ENCODE peak calls at places on chromosomes 6 and 20, in five cellular contexts. One of them, this sample, is unnamed.

GRCh38 chr20:35954907-35955251 is 577 bp upstream of the SCAND1 start:
- DNase-seq in left ventricle myocardium inferior: no peak
- DNase-seq in right cardiac atrium: no peak
- DNase-seq in NCI-H1436: no peak
- DNase-seq in fibroblast of the aortic adventitia: peak
- DNase-seq in this sample: peak

GRCh38 chr6:166402582-166403277 is 20.0 kb upstream of the MPC1 start:
- DNase-seq in left ventricle myocardium inferior: no peak
- DNase-seq in right cardiac atrium: no peak
- DNase-seq in NCI-H1436: no peak
- DNase-seq in fibroblast of the aortic adventitia: peak
- DNase-seq in this sample: no peak

GRCh38 chr6:111482236-111482958 is 621 bp downstream of the REV3L start:
- DNase-seq in left ventricle myocardium inferior: peak
- DNase-seq in right cardiac atrium: peak
- DNase-seq in NCI-H1436: peak
- DNase-seq in fibroblast of the aortic adventitia: peak
- DNase-seq in this sample: no peak

GRCh38 chr6:106114492-106114891 is 28.4 kb downstream of the PRDM1 start:
- DNase-seq in left ventricle myocardium inferior: no peak
- DNase-seq in right cardiac atrium: no peak
- DNase-seq in NCI-H1436: no peak
- DNase-seq in fibroblast of the aortic adventitia: no peak
- DNase-seq in this sample: no peak

GRCh38 chr6:25942561-25943147 is 12.2 kb upstream of the SLC17A2 start:
- DNase-seq in left ventricle myocardium inferior: no peak
- DNase-seq in right cardiac atrium: no peak
- DNase-seq in NCI-H1436: peak
- DNase-seq in fibroblast of the aortic adventitia: peak
- DNase-seq in this sample: no peak

GRCh38 chr20:16314320-16314719 is 258.9 kb downstream of the KIF16B start:
- DNase-seq in left ventricle myocardium inferior: no peak
- DNase-seq in right cardiac atrium: no peak
- DNase-seq in NCI-H1436: no peak
- DNase-seq in fibroblast of the aortic adventitia: no peak
- DNase-seq in this sample: no peak

GRCh38 chr6:67535946-67536345 is 1099.1 kb upstream of the ADGRB3 start:
- DNase-seq in left ventricle myocardium inferior: no peak
- DNase-seq in right cardiac atrium: no peak
- DNase-seq in NCI-H1436: no peak
- DNase-seq in fibroblast of the aortic adventitia: peak
- DNase-seq in this sample: no peak

GRCh38 chr6:108897371-108897770 is 49.1 kb downstream of the ARMC2 start:
- DNase-seq in left ventricle myocardium inferior: peak
- DNase-seq in right cardiac atrium: peak
- DNase-seq in NCI-H1436: peak
- DNase-seq in fibroblast of the aortic adventitia: peak
- DNase-seq in this sample: no peak

GRCh38 chr6:118748311-118749062 is 97.1 kb upstream of the CEP85L start:
- DNase-seq in left ventricle myocardium inferior: no peak
- DNase-seq in right cardiac atrium: peak
- DNase-seq in NCI-H1436: peak
- DNase-seq in fibroblast of the aortic adventitia: peak
- DNase-seq in this sample: no peak

GRCh38 chr20:32062776-32063170 is 10.7 kb downstream of the HCK start:
- DNase-seq in left ventricle myocardium inferior: peak
- DNase-seq in right cardiac atrium: peak
- DNase-seq in NCI-H1436: no peak
- DNase-seq in fibroblast of the aortic adventitia: no peak
- DNase-seq in this sample: peak

This sample was measured in ascending aorta.